ENCODE peak calls at places on chromosomes 7 and 10, in six cellular contexts. A is neural progenitor cell, L is gastrocnemius medialis, O is SJCRH30, G is transverse colon, S is right atrium auricular region. M is an unnamed sample.

GRCh38 chr10:98332623-98333269 is 64.8 kb upstream of the LOXL4 start:
- DNase-seq in G (no peak), O (no peak), A (no peak), L (no peak), S (no peak), M (no peak)

GRCh38 chr7:36381056-36381455 is 8.6 kb upstream of the ANLN start:
- DNase-seq in O (no peak), G (no peak), A (no peak), L (no peak), S (no peak), M (no peak)

GRCh38 chr10:13862541-13863233 is 275.9 kb downstream of the PRPF18 start:
- DNase-seq in O (no peak), A (no peak), G (no peak), L (no peak), S (no peak), M (no peak)

GRCh38 chr7:134549366-134549765 is 456 bp downstream of the AKR1B15 start:
- DNase-seq in G (no peak), S (no peak), L (no peak), A (no peak), O (no peak), M (no peak)

GRCh38 chr7:86884152-86884551 is 175.3 kb downstream of the ELAPOR2 start:
- DNase-seq in S (no peak), G (peak; percentile 7), A (no peak), O (no peak), L (no peak), M (no peak)

GRCh38 chr7:43491984-43492383 is 90.9 kb upstream of the STK17A start:
- DNase-seq in A (no peak), G (no peak), L (no peak), S (no peak), O (no peak), M (no peak)

GRCh38 chr7:143492043-143492471 is 14.4 kb downstream of the TAS2R41 start:
- DNase-seq in A (no peak), L (no peak), O (no peak), S (no peak), G (no peak), M (no peak)

GRCh38 chr10:80110986-80111385 is 21.5 kb upstream of the PLAC9 start:
- DNase-seq in L (no peak), A (no peak), O (no peak), G (no peak), S (no peak), M (no peak)

DNA sequence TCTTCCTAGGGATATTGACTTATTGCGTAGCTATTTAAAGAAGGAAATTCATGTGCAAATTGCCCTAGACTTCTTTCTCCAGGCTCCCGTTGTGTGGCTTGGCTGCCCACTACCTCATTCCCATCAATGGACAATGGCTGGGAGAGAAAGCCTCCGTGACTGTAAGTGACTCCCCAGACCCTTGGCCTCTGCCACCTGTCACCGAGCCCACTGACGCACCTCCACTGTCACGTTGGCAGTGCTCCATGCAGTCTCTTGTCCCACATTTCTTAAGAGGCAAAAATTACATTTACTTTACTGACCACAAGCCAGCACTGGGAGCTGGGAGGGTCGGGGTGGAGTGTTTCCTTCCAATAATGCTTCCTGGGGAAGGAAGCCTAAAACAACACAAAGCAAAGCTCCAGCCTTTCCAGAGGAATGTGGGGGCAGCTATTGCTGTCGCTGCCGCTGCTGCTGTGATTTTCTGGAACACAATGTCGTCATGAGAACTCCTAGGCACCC is 89.7 kb upstream of the STEAP1B start:
- DNase-seq in A (peak; percentile 25), S (peak; percentile 90), L (peak; percentile 13), O (peak; percentile 13), G (no peak), M (no peak)
- H3K27ac ChIP-seq in A (no peak overlapping the region), S (peak overlapping the region; percentile 44), L (peak overlapping the region; percentile 52), O (no peak overlapping the region), G (no peak overlapping the region), M (no peak overlapping the region)

GRCh38 chr7:66681491-66682349 is 53.0 kb downstream of the KCTD7 start:
- DNase-seq in S (peak; percentile 99), G (peak; percentile 99), A (peak; percentile 93), L (peak; percentile 94), O (peak; percentile 96), M (peak; percentile 97)
- H3K4me3 ChIP-seq in S (peak overlapping the region; percentile 72), G (peak overlapping the region; percentile 70), A (peak overlapping the region; percentile 68), L (peak overlapping the region; percentile 100), O (peak overlapping the region; percentile 87), M (peak overlapping the region; percentile 83)

GRCh38 chr7:57210871-57211270 is 78.6 kb upstream of the ZNF479 start:
- DNase-seq in L (no peak), G (no peak), A (no peak), S (no peak), O (no peak), M (no peak)

GRCh38 chr7:57211428-57212100 is 79.3 kb upstream of the ZNF479 start:
- DNase-seq in S (no peak), G (no peak), L (no peak), O (no peak), A (no peak), M (no peak)

GRCh38 chr7:57216340-57216739 is 84.1 kb upstream of the ZNF479 start:
- DNase-seq in O (no peak), G (no peak), L (no peak), A (no peak), S (no peak), M (no peak)

GRCh38 chr7:57218196-57218716 is 86.0 kb upstream of the ZNF479 start:
- DNase-seq in S (no peak), G (no peak), A (no peak), O (no peak), L (no peak), M (no peak)

DNA sequence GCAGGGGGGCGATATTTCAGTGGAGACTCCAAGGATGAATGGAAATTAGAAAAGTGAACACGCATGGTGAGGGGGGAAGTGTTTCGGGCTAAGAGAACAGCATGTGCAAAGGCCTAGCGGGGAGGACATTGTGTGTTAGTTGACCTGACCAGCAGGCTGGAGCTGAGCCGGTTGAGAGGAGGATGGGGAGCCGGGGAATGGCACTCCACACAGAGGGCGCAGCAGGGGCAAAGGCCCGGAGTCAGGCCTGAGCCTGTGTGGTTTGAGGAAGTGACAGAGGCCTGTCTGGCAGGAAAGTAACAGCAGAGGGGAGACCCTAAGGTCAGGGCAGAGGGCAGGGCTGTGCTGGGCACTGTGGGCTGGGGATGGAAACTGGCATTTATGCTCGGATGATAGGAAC is 83.2 kb upstream of the ZNF479 start:
- DNase-seq in L (no peak), O (no peak), A (no peak), S (no peak), G (no peak), M (no peak)
- H3K9me3 ChIP-seq in L (no peaks in the 10 kb centered on the region), O (no peaks in the 10 kb centered on the region), A (peaks cover 7% of the 10 kb centered on the region), S (no peaks in the 10 kb centered on the region), G (peaks cover 7% of the 10 kb centered on the region), M (peaks cover 44% of the 10 kb centered on the region)

DNA sequence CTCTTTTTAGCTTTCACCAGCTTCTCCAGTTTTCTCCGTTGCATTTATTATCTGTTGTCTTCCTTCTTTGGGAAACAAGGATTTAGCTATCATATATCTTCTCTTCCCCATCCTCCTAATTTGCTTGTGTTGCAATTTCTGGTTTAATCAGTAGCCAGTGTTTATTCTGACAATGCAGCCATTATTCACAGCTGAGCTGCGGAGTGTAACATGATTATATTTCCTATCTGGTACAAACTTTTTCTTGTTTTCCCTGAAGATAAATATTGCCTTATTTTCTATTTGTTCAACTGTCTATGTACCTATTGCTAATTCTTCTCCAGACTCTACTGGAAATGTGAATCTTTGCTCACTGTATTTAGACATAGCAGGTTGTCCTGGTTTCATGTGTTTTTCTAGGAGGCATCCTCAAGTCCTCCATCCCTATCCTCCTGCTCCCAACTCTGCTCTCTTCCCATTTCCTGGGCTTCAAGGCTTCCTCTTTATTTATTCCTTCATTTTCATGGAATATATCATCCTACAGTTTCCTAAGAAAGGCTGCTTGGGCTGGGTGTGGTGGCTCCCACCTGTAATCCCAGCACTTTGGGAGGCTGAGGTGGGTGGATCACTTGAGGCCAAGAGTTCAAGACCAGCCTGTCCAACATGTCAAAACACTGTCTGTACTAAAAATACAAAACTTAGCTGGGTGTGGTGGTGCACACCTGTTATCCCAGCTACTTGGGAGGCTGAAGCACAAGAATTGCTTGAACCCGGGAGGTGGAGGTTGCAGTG is 72.4 kb upstream of the KDM7A start:
- DNase-seq in L (no peak), A (no peak), G (no peak), O (no peak), S (no peak), M (no peak)
- H3K27ac ChIP-seq in L (no peak overlapping the region), A (no peak overlapping the region), G (peak overlapping the region; percentile 8), O (no peak overlapping the region), S (no peak overlapping the region), M (no peak overlapping the region)

DNA sequence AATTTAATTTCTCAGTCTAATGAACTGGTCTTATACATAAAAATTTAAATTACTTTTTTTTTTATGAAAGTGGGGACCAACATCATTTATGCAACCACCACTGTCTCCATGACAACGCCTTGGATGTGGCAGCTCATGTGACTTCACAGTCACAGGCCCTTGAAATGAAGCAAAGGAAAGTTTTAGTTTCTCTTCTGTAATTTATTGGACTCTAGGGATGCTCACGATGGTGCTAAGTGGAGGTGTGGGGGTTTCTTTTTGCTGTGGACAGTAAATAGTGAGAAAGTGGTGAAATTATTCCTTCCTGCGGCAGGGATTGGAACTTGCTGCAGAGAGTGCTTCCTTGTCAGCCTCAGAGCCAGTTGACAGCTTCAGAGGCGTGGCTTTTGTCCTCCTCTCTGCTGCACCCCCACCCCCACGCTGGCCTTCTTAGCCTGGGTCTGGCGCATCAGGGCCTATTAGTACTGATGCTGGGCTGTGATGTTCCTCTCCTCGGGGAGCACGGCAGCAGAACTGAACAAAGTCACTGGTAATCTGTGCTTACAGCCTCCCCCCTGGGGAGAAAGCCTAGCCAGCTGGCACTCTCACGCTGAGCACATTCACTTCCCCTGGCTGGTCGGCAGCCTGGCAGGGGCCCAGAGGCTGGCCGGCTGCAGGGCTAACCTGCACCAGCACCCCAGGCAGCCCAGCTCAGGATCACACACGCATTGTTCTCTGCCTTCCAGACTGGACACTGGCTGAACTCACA is 517.5 kb upstream of the GALNT17 start:
- DNase-seq in S (peak; percentile 65), A (peak; percentile 81), G (peak; percentile 29), O (peak; percentile 50), L (peak; percentile 45), M (no peak)
- H3K4me3 ChIP-seq in S (no peak overlapping the region), A (peak overlapping the region; percentile 7), G (no peak overlapping the region), O (no peak overlapping the region), L (no peak overlapping the region), M (no peak overlapping the region)

DNA sequence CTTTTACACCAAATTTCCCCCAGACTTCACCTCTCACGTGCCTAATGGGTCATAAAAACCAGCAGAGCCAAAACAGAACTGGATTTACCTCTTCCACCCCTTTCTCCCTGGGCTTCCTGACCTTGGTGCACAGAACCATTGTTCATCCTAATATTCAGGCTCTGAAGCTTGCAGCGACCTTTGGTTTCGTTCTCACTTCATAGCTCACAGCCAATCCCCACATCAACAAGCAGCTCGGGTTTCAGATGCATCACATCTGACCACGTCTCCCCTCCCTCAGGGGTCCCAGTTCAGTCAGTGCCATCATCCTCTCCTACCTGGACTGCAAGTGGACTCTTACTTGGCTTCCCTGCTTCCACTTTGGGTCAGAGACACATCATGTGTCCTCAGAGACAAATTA is 141.6 kb upstream of the DPP6 start:
- DNase-seq in L (no peak), G (no peak), S (no peak), O (no peak), A (no peak), M (no peak)
- H3K9me3 ChIP-seq in L (no peaks in the 10 kb centered on the region), G (no peaks in the 10 kb centered on the region), S (no peaks in the 10 kb centered on the region), O (no peaks in the 10 kb centered on the region), A (no peaks in the 10 kb centered on the region), M (no peaks in the 10 kb centered on the region)

GRCh38 chr7:22587322-22587721 is 87.3 kb upstream of the STEAP1B start:
- DNase-seq in G (no peak), L (no peak), S (no peak), A (no peak), O (no peak), M (no peak)
- H3K27ac ChIP-seq in G (no peak overlapping the region), L (no peak overlapping the region), S (no peak overlapping the region), A (no peak overlapping the region), O (no peak overlapping the region), M (no peak overlapping the region)

M was measured in CD4-positive, CD25-positive, alpha-beta regulatory T cell.